ENCODE peak calls at places on chromosomes 4 and X, in eight cellular contexts. U is NCI-H524 treated with DMSO at 0.1 percent for 48 hours, T is HCEC 1CT, A is heart left ventricle, M is T-helper 2 cell, V is A172, S is LoVo, G is right atrium auricular region. H is an unnamed sample.

GRCh38 chrX:51144828-51145442 is 187.7 kb upstream of the NUDT10 start:
- DNase-seq in U (peak), T (no peak), A (no peak), M (no peak), V (peak), S (peak), G (no peak), H (peak)

GRCh38 chrX:117808413-117808812 is 308.2 kb downstream of the KLHL13 start:
- DNase-seq in U (no peak), T (no peak), A (no peak), M (no peak), V (no peak), S (no peak), G (no peak), H (no peak)

GRCh38 chr4:41776466-41776865 is 27.9 kb upstream of the PHOX2B start:
- DNase-seq in U (no peak), T (no peak), A (no peak), M (no peak), V (no peak), S (no peak), G (no peak), H (no peak)

GRCh38 chr4:156408749-156409148 is 455.1 kb upstream of the CTSO start:
- DNase-seq in U (peak), T (peak), A (no peak), M (no peak), V (no peak), S (no peak), G (no peak), H (no peak)

GRCh38 chr4:124737619-124738018 is 25.1 kb upstream of the ANKRD50 start:
- DNase-seq in U (no peak), T (no peak), A (no peak), M (no peak), V (no peak), S (no peak), G (no peak), H (no peak)

GRCh38 chrX:129496625-129497024 is 26.7 kb downstream of the SMARCA1 start:
- DNase-seq in U (no peak), T (peak), A (no peak), M (no peak), V (no peak), S (no peak), G (no peak), H (no peak)

GRCh38 chr4:158519226-158519625 is 2.5 kb upstream of the RXFP1 start:
- DNase-seq in U (no peak), T (no peak), A (no peak), M (no peak), V (no peak), S (no peak), G (no peak), H (no peak)

GRCh38 chrX:1481636-1482529 is 29.2 kb upstream of the ASMTL start:
- DNase-seq in U (no peak), T (peak), A (peak), M (no peak), V (peak), S (peak), G (peak), H (no peak)

GRCh38 chr4:139763668-139764067 is 98.0 kb downstream of the MGST2 start:
- DNase-seq in U (no peak), T (no peak), A (peak), M (no peak), V (no peak), S (no peak), G (peak), H (no peak)

GRCh38 chrX:11105080-11105479 is 6.1 kb upstream of the HCCS start:
- DNase-seq in U (no peak), T (peak), A (no peak), M (no peak), V (peak), S (no peak), G (no peak), H (no peak)

GRCh38 chr4:80107374-80107773 is 34.3 kb upstream of the ANTXR2 start:
- DNase-seq in U (no peak), T (no peak), A (no peak), M (no peak), V (no peak), S (no peak), G (no peak), H (no peak)

GRCh38 chrX:40169193-40170086 is 71.7 kb upstream of the BCOR start:
- DNase-seq in U (peak), T (no peak), A (peak), M (no peak), V (no peak), S (peak), G (no peak), H (peak)

GRCh38 chr4:87188063-87188462 is 32.4 kb downstream of the KLHL8 start:
- DNase-seq in U (no peak), T (peak), A (no peak), M (no peak), V (no peak), S (no peak), G (no peak), H (peak)

GRCh38 chrX:15497865-15498264 is 2.7 kb upstream of the BMX start:
- DNase-seq in U (no peak), T (peak), A (peak), M (no peak), V (peak), S (peak), G (no peak), H (no peak)

GRCh38 chr4:168503652-168504362 is 7.0 kb downstream of the PALLD start:
- DNase-seq in U (no peak), T (no peak), A (no peak), M (no peak), V (no peak), S (no peak), G (no peak), H (no peak)

H was measured in NCI-H2171.